ENCODE peak calls at places on chromosome 16, in six cellular contexts. G, S, V, L, Z and P are unnamed samples.

GRCh38 chr16:66131156-66131807 is 235.2 kb upstream of the CDH5 start:
- DNase-seq in G (no peak), L (peak), Z (peak), V (no peak), S (no peak), P (no peak)

GRCh38 chr16:86388976-86389375 is 121.4 kb upstream of the FOXF1 start:
- DNase-seq in V (no peak), S (no peak), L (no peak), Z (no peak), G (no peak), P (no peak)

GRCh38 chr16:53998024-53998810 is 288.4 kb downstream of the IRX3 start:
- DNase-seq in V (no peak), G (no peak), Z (no peak), L (no peak), S (no peak), P (no peak)

GRCh38 chr16:50675686-50676610 is 5.2 kb downstream of the SNX20 start:
- DNase-seq in G (no peak), L (no peak), V (no peak), Z (no peak), S (no peak), P (no peak)

GRCh38 chr16:60553316-60553801 is 1482.9 kb downstream of the CDH8 start:
- DNase-seq in G (no peak), V (no peak), L (no peak), S (no peak), Z (no peak), P (no peak)

GRCh38 chr16:87653234-87653633 is 50.9 kb downstream of the JPH3 start:
- DNase-seq in S (no peak), G (no peak), L (peak), Z (no peak), V (peak), P (no peak)

GRCh38 chr16:17273142-17273561 is 197.6 kb downstream of the XYLT1 start:
- DNase-seq in L (peak), Z (peak), G (peak), V (peak), S (no peak), P (peak)

GRCh38 chr16:81996664-81997529 is 14.4 kb downstream of the SDR42E1 start:
- DNase-seq in L (peak), G (peak), Z (peak), V (peak), S (no peak), P (no peak)

GRCh38 chr16:79618712-79619050 is 18.1 kb upstream of the MAF start:
- DNase-seq in V (no peak), L (peak), S (no peak), G (no peak), Z (no peak), P (no peak)

GRCh38 chr16:4574919-4575705 is 19.0 kb downstream of the C16orf96 start:
- DNase-seq in L (no peak), S (no peak), Z (no peak), G (no peak), V (no peak), P (no peak)

GRCh38 chr16:78877114-78877513 is 723.4 kb downstream of the MAF start:
- DNase-seq in S (no peak), Z (no peak), L (no peak), V (no peak), G (no peak), P (no peak)

GRCh38 chr16:10090816-10091215 is 91.4 kb downstream of the GRIN2A start:
- DNase-seq in L (peak), G (no peak), S (no peak), V (no peak), Z (peak), P (no peak)

GRCh38 chr16:8708546-8708945 is 34.1 kb downstream of the ABAT start:
- DNase-seq in S (no peak), L (no peak), V (no peak), G (no peak), Z (no peak), P (no peak)

GRCh38 chr16:71258371-71258770 is 27.8 kb upstream of the HYDIN start:
- DNase-seq in V (no peak), L (no peak), Z (no peak), G (no peak), S (no peak), P (no peak)

DNA sequence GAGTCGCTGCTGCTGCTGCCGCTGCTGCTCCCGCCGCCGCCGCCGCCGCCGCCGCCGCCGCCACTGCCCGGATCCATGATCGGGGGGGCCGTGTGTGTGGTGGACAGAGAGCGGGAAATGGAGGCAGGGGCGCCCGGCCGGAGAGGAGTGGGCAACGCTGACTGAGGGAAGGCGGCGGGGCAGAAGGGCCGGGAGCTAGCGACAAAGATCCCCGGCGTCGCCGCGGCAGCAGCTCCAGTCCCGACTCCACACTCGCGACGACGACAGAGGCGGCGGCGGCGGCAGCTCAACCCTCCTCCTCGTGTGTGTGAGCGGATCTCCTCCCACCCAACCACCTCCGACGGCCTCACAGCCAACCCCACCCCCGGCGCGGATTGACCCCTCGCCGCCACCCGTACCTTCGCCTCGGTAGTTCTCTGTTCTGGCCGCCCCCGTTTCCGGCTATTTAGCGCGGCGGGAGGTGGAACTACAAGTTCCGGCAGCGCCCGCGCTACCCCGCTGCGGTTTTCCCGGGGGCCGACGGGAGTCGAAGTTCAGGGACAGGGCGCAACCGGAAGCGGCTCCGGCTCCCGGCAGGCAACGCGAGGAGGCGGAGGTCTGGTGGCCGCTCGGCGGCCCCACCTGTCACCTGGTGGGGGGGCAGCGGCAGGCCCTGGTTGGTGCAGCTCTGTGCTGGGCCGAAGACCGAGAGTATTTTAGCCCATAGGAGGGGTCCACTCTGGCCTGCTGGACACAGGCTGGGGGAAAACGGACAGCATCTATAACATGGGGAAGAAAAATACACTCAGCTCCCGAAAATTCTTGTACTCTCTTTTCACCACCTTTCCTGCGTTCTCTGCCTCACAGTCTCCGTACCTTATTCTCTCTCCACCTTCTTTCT is at the start of gene GSPT1:
- DNase-seq in S (peak), V (peak), Z (peak), L (peak), G (peak), P (peak)
- TF ChIP-seq CTCF in S (no peak), V (no peak), Z (no peak), L (no peak), G (no peak), P (no peak)

GRCh38 chr16:89621136-89621697 is 7.8 kb downstream of the DPEP1 start:
- DNase-seq in G (no peak), S (no peak), V (no peak), Z (no peak), L (no peak), P (no peak)
- H3K4me3 ChIP-seq in G (no peak), S (no peak), V (no peak), Z (no peak), L (no peak), P (no peak)

DNA sequence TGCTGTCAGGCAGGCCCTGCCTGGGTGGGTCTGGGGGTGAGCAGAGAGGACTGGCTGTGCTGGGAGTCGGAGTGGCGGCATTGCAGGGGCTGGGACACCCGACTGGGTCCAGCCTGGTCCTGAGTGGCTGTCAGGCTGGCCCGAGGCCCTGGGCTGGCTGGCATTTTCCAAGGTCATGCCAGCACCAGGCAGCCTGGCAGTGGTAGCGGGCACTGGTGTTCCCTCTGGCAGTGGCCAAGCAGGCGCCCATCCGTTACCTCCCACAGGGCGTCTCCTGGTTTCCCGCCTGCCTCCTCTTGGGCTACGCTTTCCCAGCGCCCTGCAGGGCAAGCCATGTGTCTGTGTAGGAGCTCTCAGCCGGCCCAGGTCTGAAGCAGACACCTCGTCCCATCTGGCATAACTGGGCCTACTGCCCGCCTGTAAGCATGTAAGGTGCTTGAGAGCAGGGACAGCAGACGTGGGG is 5.7 kb upstream of the PKMYT1 start:
- DNase-seq in Z (no peak), G (no peak), L (no peak), V (no peak), S (no peak), P (no peak)
- TF ChIP-seq CTCF in Z (no peak), G (no peak), L (no peak), V (no peak), S (no peak), P (no peak)

GRCh38 chr16:27547851-27548250 is 1.9 kb downstream of the GTF3C1 start:
- DNase-seq in L (no peak), V (no peak), G (no peak), Z (no peak), S (no peak), P (no peak)
- H3K4me3 ChIP-seq in L (no peak), V (no peak), G (no peak), Z (no peak), S (peak), P (no peak)

DNA sequence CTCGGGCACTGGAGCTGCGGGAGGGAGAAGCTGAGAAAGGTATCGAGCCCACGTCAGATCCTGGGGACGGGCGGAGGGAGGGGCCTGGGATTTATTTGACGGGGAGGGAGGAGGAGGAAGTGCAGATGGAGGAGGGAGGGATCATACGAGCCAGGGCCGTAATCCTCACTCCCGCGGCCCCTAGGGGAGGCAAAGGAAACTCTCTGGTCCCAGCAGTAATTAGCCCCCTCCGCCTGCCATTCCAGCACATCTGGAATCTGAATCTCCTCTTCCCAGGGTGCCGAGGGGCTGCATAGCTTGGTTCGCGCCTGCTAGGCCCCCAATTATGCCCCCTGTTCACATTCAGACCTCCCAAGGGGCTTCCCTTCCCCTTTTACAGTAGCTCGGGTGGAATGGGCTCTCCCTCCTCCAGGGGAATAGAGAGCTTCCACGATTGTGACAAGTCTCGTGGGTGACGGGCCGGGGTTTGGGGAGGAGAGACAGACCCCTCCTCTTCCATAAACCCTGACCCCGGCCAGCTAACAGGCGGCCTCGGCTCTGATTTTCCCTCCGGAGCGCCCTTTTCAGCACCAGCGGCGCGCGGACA is at the start of gene SEZ6L2:
- DNase-seq in S (peak), L (peak), Z (peak), V (peak), G (peak), P (peak)
- TF ChIP-seq CTCF in S (no peak), L (peak), Z (peak), V (no peak), G (peak), P (peak)

DNA sequence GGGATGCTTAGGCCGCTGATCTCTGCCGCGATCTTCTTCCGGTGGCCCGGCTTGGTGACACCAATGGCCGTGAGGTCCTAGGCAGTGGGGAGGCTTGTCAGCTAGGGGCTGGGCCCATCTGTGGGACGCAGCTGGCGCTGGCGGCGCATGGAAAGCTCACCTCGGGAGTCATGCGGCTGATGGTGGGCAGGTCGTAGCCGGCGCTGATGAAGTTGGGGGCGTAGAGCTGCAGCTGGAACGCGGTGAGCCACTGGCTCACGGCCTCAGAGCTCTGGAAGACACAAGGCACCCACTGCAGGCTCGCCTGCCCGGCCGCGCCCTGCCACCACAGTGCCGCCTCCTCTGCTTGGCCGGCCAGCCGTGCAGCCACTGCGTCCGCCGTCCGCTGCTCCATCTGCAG is 12.7 kb downstream of the CASKIN1 start:
- DNase-seq in S (no peak), L (no peak), Z (no peak), G (no peak), V (no peak), P (no peak)
- H3K4me3 ChIP-seq in S (no peak), L (no peak), Z (no peak), G (no peak), V (no peak), P (no peak)

GRCh38 chr16:179431-179830 is 828 bp upstream of the HBQ1 start:
- DNase-seq in G (no peak), V (no peak), S (no peak), L (no peak), Z (no peak), P (no peak)

GRCh38 chr16:180921-181667 is 835 bp downstream of the HBQ1 start:
- DNase-seq in V (peak), S (peak), G (peak), Z (peak), L (peak), P (no peak)

GRCh38 chr16:181668-182021 is 1.4 kb downstream of the HBQ1 start:
- DNase-seq in S (no peak), Z (peak), V (no peak), G (no peak), L (peak), P (no peak)

GRCh38 chr16:177981-178676 is 1.6 kb downstream of the HBA1 start:
- DNase-seq in L (no peak), V (no peak), Z (no peak), G (no peak), S (no peak), P (no peak)

DNA sequence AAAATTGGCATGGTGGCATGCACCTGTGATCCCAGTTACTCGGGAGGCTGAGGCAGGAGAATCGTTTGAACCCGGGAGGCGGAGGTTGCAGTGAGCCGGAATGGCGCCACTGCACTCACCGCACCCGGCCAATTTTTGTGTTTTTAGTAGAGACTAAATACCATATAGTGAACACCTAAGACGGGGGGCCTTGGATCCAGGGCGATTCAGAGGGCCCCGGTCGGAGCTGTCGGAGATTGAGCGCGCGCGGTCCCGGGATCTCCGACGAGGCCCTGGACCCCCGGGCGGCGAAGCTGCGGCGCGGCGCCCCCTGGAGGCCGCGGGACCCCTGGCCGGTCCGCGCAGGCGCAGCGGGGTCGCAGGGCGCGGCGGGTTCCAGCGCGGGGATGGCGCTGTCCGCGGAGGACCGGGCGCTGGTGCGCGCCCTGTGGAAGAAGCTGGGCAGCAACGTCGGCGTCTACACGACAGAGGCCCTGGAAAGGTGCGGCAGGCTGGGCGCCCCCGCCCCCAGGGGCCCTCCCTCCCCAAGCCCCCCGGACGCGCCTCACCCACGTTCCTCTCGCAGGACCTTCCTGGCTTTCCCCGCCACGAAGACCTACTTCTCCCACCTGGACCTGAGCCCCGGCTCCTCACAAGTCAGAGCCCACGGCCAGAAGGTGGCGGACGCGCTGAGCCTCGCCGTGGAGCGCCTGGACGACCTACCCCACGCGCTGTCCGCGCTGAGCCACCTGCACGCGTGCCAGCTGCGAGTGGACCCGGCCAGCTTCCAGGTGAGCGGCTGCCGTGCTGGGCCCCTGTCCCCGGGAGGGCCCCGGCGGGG is at the start of gene HBQ1:
- DNase-seq in L (peak), G (no peak), V (peak), Z (no peak), S (peak), P (no peak)
- TF ChIP-seq CTCF in L (peak), G (no peak), V (peak), Z (no peak), S (peak), P (peak)

GRCh38 chr16:3170440-3171180 is 17.4 kb upstream of the OR1F1 start:
- DNase-seq in G (no peak), S (no peak), L (no peak), Z (no peak), V (no peak), P (no peak)
- H3K4me3 ChIP-seq in G (no peak), S (peak), L (no peak), Z (peak), V (no peak), P (peak)